ENCODE peak calls at places on chromosomes 4 and X, in six cellular contexts. One of them, this sample, is unnamed.

GRCh38 chrX:122504026-122504425 is 680.1 kb upstream of the GRIA3 start:
- DNase-seq in CD4-positive, alpha-beta T cell: no peak
- DNase-seq in neuronal stem cell: no peak
- DNase-seq in KBM-7: no peak
- DNase-seq in astrocyte: peak; percentile 52
- DNase-seq in stimulated activated CD4-positive, alpha-beta T cell treated with anti-CD3 and anti-CD28 coated beads, Interleukin-15, amount 100 ng/mL, for 48 hours: no peak
- DNase-seq in this sample: no peak

GRCh38 chr4:123555500-123556273 is 159.1 kb downstream of the SPRY1 start:
- DNase-seq in KBM-7: peak; percentile 53
- DNase-seq in stimulated activated CD4-positive, alpha-beta T cell treated with anti-CD3 and anti-CD28 coated beads, Interleukin-15, amount 100 ng/mL, for 48 hours: no peak
- DNase-seq in astrocyte: peak; percentile 87
- DNase-seq in neuronal stem cell: no peak
- DNase-seq in CD4-positive, alpha-beta T cell: no peak
- DNase-seq in this sample: no peak

GRCh38 chr4:55385201-55385649 is 10.5 kb upstream of the TMEM165 start:
- DNase-seq in KBM-7: no peak
- DNase-seq in CD4-positive, alpha-beta T cell: no peak
- DNase-seq in astrocyte: peak; percentile 54
- DNase-seq in neuronal stem cell: no peak
- DNase-seq in stimulated activated CD4-positive, alpha-beta T cell treated with anti-CD3 and anti-CD28 coated beads, Interleukin-15, amount 100 ng/mL, for 48 hours: no peak
- DNase-seq in this sample: no peak

GRCh38 chrX:152480269-152481212 is 29.4 kb upstream of the GABRA3 start:
- DNase-seq in CD4-positive, alpha-beta T cell: no peak
- DNase-seq in astrocyte: no peak
- DNase-seq in neuronal stem cell: no peak
- DNase-seq in stimulated activated CD4-positive, alpha-beta T cell treated with anti-CD3 and anti-CD28 coated beads, Interleukin-15, amount 100 ng/mL, for 48 hours: no peak
- DNase-seq in KBM-7: no peak
- DNase-seq in this sample: no peak

GRCh38 chrX:108091878-108092291 is 307 bp downstream of the ATG4A start:
- DNase-seq in neuronal stem cell: no peak
- DNase-seq in CD4-positive, alpha-beta T cell: no peak
- DNase-seq in astrocyte: no peak
- DNase-seq in KBM-7: no peak
- DNase-seq in stimulated activated CD4-positive, alpha-beta T cell treated with anti-CD3 and anti-CD28 coated beads, Interleukin-15, amount 100 ng/mL, for 48 hours: no peak
- DNase-seq in this sample: peak; percentile 44

GRCh38 chrX:130645955-130646583 is 244.3 kb downstream of the RBMX2 start:
- DNase-seq in stimulated activated CD4-positive, alpha-beta T cell treated with anti-CD3 and anti-CD28 coated beads, Interleukin-15, amount 100 ng/mL, for 48 hours: no peak
- DNase-seq in KBM-7: no peak
- DNase-seq in astrocyte: no peak
- DNase-seq in neuronal stem cell: no peak
- DNase-seq in CD4-positive, alpha-beta T cell: no peak
- DNase-seq in this sample: no peak

GRCh38 chr4:1130318-1131186 is 17.2 kb upstream of the RNF212 start:
- DNase-seq in KBM-7: peak; percentile 87
- DNase-seq in astrocyte: peak; percentile 44
- DNase-seq in CD4-positive, alpha-beta T cell: peak; percentile 64
- DNase-seq in neuronal stem cell: peak; percentile 78
- DNase-seq in stimulated activated CD4-positive, alpha-beta T cell treated with anti-CD3 and anti-CD28 coated beads, Interleukin-15, amount 100 ng/mL, for 48 hours: peak; percentile 60
- DNase-seq in this sample: peak; percentile 9

GRCh38 chr4:186723207-186724047 is at the start of gene FAT1:
- DNase-seq in astrocyte: peak; percentile 73
- DNase-seq in stimulated activated CD4-positive, alpha-beta T cell treated with anti-CD3 and anti-CD28 coated beads, Interleukin-15, amount 100 ng/mL, for 48 hours: no peak
- DNase-seq in KBM-7: peak; percentile 71
- DNase-seq in neuronal stem cell: peak; percentile 84
- DNase-seq in CD4-positive, alpha-beta T cell: no peak
- DNase-seq in this sample: no peak

GRCh38 chr4:2630556-2631273 is 94.3 kb downstream of the FAM193A start:
- DNase-seq in KBM-7: peak; percentile 10
- DNase-seq in astrocyte: no peak
- DNase-seq in neuronal stem cell: no peak
- DNase-seq in stimulated activated CD4-positive, alpha-beta T cell treated with anti-CD3 and anti-CD28 coated beads, Interleukin-15, amount 100 ng/mL, for 48 hours: no peak
- DNase-seq in CD4-positive, alpha-beta T cell: no peak
- DNase-seq in this sample: no peak

GRCh38 chr4:39636786-39637185 is 1.9 kb downstream of the SMIM14 start:
- DNase-seq in KBM-7: no peak
- DNase-seq in neuronal stem cell: no peak
- DNase-seq in stimulated activated CD4-positive, alpha-beta T cell treated with anti-CD3 and anti-CD28 coated beads, Interleukin-15, amount 100 ng/mL, for 48 hours: no peak
- DNase-seq in CD4-positive, alpha-beta T cell: no peak
- DNase-seq in astrocyte: peak; percentile 19
- DNase-seq in this sample: no peak

GRCh38 chr4:165621983-165622382 is 243.2 kb downstream of the CPE start:
- DNase-seq in KBM-7: no peak
- DNase-seq in CD4-positive, alpha-beta T cell: no peak
- DNase-seq in stimulated activated CD4-positive, alpha-beta T cell treated with anti-CD3 and anti-CD28 coated beads, Interleukin-15, amount 100 ng/mL, for 48 hours: no peak
- DNase-seq in astrocyte: peak; percentile 20
- DNase-seq in neuronal stem cell: no peak
- DNase-seq in this sample: no peak

GRCh38 chr4:146398896-146399443 is 122.8 kb downstream of the SLC10A7 start:
- DNase-seq in KBM-7: no peak
- DNase-seq in neuronal stem cell: no peak
- DNase-seq in stimulated activated CD4-positive, alpha-beta T cell treated with anti-CD3 and anti-CD28 coated beads, Interleukin-15, amount 100 ng/mL, for 48 hours: no peak
- DNase-seq in CD4-positive, alpha-beta T cell: no peak
- DNase-seq in astrocyte: no peak
- DNase-seq in this sample: no peak

GRCh38 chrX:8803326-8803725 is 2.1 kb upstream of the FAM9A start:
- DNase-seq in astrocyte: no peak
- DNase-seq in KBM-7: no peak
- DNase-seq in neuronal stem cell: no peak
- DNase-seq in stimulated activated CD4-positive, alpha-beta T cell treated with anti-CD3 and anti-CD28 coated beads, Interleukin-15, amount 100 ng/mL, for 48 hours: no peak
- DNase-seq in CD4-positive, alpha-beta T cell: no peak
- DNase-seq in this sample: no peak

GRCh38 chr4:1356181-1356998 is 9.4 kb downstream of the UVSSA start:
- DNase-seq in CD4-positive, alpha-beta T cell: peak; percentile 29
- DNase-seq in neuronal stem cell: peak; percentile 63
- DNase-seq in KBM-7: peak; percentile 67
- DNase-seq in stimulated activated CD4-positive, alpha-beta T cell treated with anti-CD3 and anti-CD28 coated beads, Interleukin-15, amount 100 ng/mL, for 48 hours: peak; percentile 14
- DNase-seq in astrocyte: peak; percentile 12
- DNase-seq in this sample: no peak

GRCh38 chr4:5573965-5574364 is 134.4 kb downstream of the EVC2 start:
- DNase-seq in KBM-7: no peak
- DNase-seq in astrocyte: no peak
- DNase-seq in neuronal stem cell: no peak
- DNase-seq in stimulated activated CD4-positive, alpha-beta T cell treated with anti-CD3 and anti-CD28 coated beads, Interleukin-15, amount 100 ng/mL, for 48 hours: no peak
- DNase-seq in CD4-positive, alpha-beta T cell: no peak
- DNase-seq in this sample: no peak

This sample was measured in DMS 273 treated with DMSO at 0.1 percent for 48 hours.